ENCODE peak calls at places on chromosomes 1 and 21, in six cellular contexts. B is mesendoderm, M is neuronal stem cell, Y is H1, W is mesenchymal stem cell, N is IMR-90. U is an unnamed sample.
A peak's percentile ranks its signal among the peaks of the same experiment; 100 is the strongest.

GRCh38 chr1:172343246-172344099 is 77.0 kb upstream of the C1orf105 start:
- DNase-seq in M (no peak), N (peak; percentile 91), W (peak; percentile 88), B (no peak), Y (no peak), U (no peak)

GRCh38 chr1:92439291-92439690 is 47.4 kb downstream of the GFI1 start:
- DNase-seq in M (no peak), W (no peak), Y (no peak), N (no peak), B (no peak), U (no peak)

GRCh38 chr1:24970399-24970753 is 40.3 kb upstream of the RUNX3 start:
- DNase-seq in B (peak; percentile 66), W (peak; percentile 74), Y (peak; percentile 23), M (no peak), N (peak; percentile 75), U (no peak)

GRCh38 chr1:231626951-231627614 is 493 bp downstream of the DISC1 start:
- DNase-seq in M (peak; percentile 29), Y (no peak), N (peak; percentile 43), W (peak; percentile 83), B (peak; percentile 86), U (peak; percentile 30)

GRCh38 chr1:202150187-202150586 is 5.7 kb upstream of the ARL8A start:
- DNase-seq in Y (no peak), B (no peak), N (no peak), M (no peak), W (no peak), U (no peak)

GRCh38 chr1:115401676-115402075 is 63.6 kb upstream of the NGF start:
- DNase-seq in Y (no peak), M (no peak), B (no peak), N (no peak), W (no peak), U (no peak)

GRCh38 chr1:90114521-90115141 is 119.7 kb downstream of the ZNF326 start:
- DNase-seq in N (peak; percentile 49), M (peak; percentile 48), Y (no peak), B (peak; percentile 62), W (peak; percentile 50), U (no peak)

GRCh38 chr1:7539772-7540175 is 231.3 kb upstream of the VAMP3 start:
- DNase-seq in M (peak; percentile 46), Y (peak; percentile 79), B (peak; percentile 95), N (peak; percentile 40), W (no peak), U (peak; percentile 96)

GRCh38 chr1:30936541-30937171 is 28.1 kb upstream of the SDC3 start:
- DNase-seq in Y (no peak), N (no peak), M (no peak), W (no peak), B (no peak), U (no peak)

GRCh38 chr21:37257967-37258877 is 8.9 kb downstream of the VPS26C start:
- DNase-seq in N (peak; percentile 36), Y (no peak), M (peak; percentile 64), B (peak; percentile 85), W (peak; percentile 78), U (no peak)
- H2BK120ac ChIP-seq in N (peak overlapping the region; percentile 35), Y (no peak overlapping the region), M (peak overlapping the region; percentile 90), B (no peak overlapping the region), W (no peak overlapping the region), U (no peak overlapping the region)

DNA sequence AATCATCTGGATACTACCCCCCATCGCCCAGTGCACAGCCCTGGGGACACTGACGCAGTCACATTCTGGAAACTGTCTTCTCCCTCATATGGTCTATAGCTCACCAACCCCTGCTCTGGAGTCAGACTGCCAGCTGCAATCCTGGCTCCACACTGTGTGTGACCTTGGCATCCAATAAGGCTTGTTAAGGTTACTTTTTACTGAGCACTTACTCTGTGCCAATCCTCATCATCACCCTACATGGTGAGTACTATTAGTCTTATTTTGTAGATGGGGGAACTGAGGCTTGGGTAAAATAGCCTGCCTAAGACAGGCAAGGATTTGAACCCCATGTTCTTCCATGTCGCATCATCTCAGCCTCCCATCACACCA is 34.9 kb downstream of the AHDC1 start:
- DNase-seq in N (no peak), M (no peak), W (peak; percentile 53), Y (no peak), B (no peak), U (no peak)
- H3K4me3 ChIP-seq in N (no peak overlapping the region), M (no peak overlapping the region), W (no peak overlapping the region), Y (no peak overlapping the region), B (no peak overlapping the region), U (no peak overlapping the region)

GRCh38 chr1:244969355-244970235 is 105.3 kb upstream of the HNRNPU start:
- DNase-seq in B (peak; percentile 94), N (peak; percentile 82), Y (no peak), M (no peak), W (peak; percentile 98), U (peak; percentile 91)
- H3K23ac ChIP-seq in B (peak overlapping the region; percentile 56), N (peak overlapping the region; percentile 99), Y (peak overlapping the region; percentile 86), M (peak overlapping the region; percentile 87), W (no peak overlapping the region), U (no peak overlapping the region)

DNA sequence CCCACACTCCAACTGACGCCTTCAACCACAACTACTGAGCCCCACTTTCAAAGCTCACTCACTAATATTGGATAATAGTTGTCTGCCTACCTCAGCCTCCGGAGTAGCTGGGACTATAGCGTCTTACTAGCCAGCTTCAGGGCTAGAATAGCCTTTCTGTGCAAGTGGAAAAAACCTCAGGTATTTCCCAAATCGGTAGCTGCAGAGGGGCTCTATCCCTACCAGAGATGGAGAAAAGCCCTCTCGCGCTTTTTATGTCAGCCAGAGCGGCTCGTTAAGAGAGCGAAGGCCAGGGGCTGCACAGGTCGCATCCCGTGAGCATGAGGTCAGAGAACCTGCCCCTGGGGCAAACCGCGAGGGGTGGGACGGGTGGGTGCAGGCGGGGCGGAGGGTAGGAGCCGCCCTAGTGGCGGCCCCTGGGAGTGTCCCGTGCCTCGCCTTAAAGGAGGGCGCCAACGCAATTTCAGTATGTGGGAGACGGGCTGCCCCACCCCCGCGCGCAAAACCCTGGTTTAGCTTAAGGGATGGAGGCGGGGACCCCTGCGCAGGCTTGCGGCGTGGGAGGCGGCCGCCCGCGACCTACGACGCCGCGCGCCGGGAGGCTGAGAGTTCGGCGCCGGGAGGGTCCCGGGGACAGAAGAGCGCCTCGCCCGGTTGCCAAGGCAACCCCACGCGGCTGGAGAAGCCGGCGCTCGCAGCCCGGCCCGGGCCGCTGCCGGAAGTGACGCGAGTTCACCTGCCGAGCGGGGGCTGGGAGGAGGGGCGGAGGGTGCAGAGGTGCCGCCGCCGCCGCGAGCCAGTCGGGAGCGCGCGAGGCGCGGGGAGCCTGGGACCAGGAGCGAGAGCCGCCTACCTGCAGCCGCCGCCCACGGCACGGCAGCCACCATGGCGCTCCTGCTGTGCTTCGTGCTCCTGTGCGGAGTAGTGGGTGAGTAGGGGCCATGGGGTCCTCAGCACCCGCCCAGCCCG is at the start of gene CXADR:
- DNase-seq in N (no peak), Y (peak; percentile 59), M (peak; percentile 92), W (peak; percentile 33), B (peak; percentile 96), U (peak; percentile 13)
- H2BK120ac ChIP-seq in N (no peak within 1 kb of the TSS), Y (peak within 1 kb of the TSS; percentile 68), M (no peak within 1 kb of the TSS), W (no peak within 1 kb of the TSS), B (peak within 1 kb of the TSS; percentile 93), U (peak within 1 kb of the TSS; percentile 92)

GRCh38 chr1:65525297-65526048 is 105.0 kb downstream of the LEPR start:
- DNase-seq in W (peak; percentile 43), M (peak; percentile 26), N (no peak), B (no peak), Y (no peak), U (no peak)

GRCh38 chr1:65527672-65528071 is 107.2 kb downstream of the LEPR start:
- DNase-seq in N (no peak), M (no peak), B (no peak), W (peak; percentile 55), Y (no peak), U (peak; percentile 93)

GRCh38 chr1:65524931-65525296 is 104.4 kb downstream of the LEPR start:
- DNase-seq in B (no peak), Y (no peak), W (no peak), M (no peak), N (no peak), U (peak; percentile 70)

GRCh38 chr1:65527211-65527610 is 106.7 kb downstream of the LEPR start:
- DNase-seq in M (no peak), W (peak; percentile 73), Y (no peak), B (no peak), N (peak; percentile 41), U (no peak)

DNA sequence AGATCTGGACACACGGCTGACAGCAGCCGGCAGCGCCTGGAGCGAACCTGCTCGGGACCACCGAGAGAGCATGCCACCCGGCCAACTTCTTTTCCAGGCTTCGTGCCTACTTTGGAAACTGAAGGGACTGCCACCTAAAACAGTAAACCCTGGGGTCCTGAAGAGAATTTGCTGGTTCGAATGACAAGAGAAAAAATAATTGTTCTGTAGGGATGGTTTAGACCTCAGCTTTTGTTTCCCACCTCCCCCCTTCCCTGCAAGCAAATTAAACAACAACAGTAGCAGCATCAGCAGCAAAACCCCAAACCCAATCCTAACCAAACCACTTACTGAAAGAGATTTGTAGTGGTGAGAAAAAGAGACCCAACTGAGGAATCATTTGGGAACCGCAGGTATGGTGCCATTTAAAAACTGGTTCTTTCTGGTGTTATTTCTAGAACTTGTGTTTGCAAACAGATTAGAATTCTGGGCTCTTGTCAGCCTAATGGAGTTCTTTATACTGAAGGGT is 105.6 kb downstream of the LEPR start:
- DNase-seq in Y (no peak), B (no peak), N (no peak), W (no peak), M (no peak), U (no peak)
- H3K4me3 ChIP-seq in Y (peak overlapping the region; percentile 60), B (no peak overlapping the region), N (no peak overlapping the region), W (peak overlapping the region; percentile 70), M (peak overlapping the region; percentile 2), U (peak overlapping the region; percentile 56)

GRCh38 chr1:43805340-43805739 is 98.0 kb downstream of the ST3GAL3 start:
- DNase-seq in B (peak; percentile 56), N (no peak), W (no peak), Y (no peak), M (no peak), U (no peak)

GRCh38 chr1:43804569-43804968 is 97.2 kb downstream of the ST3GAL3 start:
- DNase-seq in N (no peak), M (no peak), B (no peak), Y (no peak), W (no peak), U (no peak)

GRCh38 chr1:43809097-43809673 is 101.8 kb downstream of the ST3GAL3 start:
- DNase-seq in W (no peak), M (no peak), N (no peak), B (no peak), Y (no peak), U (no peak)

GRCh38 chr1:43803646-43804045 is 96.3 kb downstream of the ST3GAL3 start:
- DNase-seq in N (peak; percentile 23), Y (no peak), W (peak; percentile 42), B (no peak), M (no peak), U (no peak)

DNA sequence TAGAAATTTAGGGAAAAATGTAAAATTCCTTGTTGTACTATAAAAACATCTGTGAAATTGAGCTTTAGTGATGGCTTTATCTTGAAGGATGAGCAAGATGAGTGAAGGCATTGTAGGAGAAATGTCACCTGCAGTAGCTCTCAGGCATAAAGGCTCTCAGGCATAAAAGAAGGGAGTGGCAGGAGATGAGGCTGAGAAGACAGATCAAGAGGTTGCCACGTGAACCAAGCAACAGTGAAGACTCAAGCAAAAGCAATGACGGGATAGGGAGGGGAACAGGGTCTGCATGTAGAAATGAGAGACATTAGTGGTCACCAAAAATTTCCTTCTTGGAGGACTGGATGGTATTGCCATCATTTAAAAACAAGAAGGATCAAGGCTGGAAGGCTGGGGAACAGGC is 98.8 kb downstream of the ST3GAL3 start:
- DNase-seq in B (no peak), N (no peak), M (no peak), W (no peak), Y (no peak), U (no peak)
- H3K23ac ChIP-seq in B (no peak overlapping the region), N (no peak overlapping the region), M (no peak overlapping the region), W (no peak overlapping the region), Y (no peak overlapping the region), U (no peak overlapping the region)

GRCh38 chr1:37399830-37400790 is 74.3 kb upstream of the ZC3H12A start:
- DNase-seq in N (no peak), W (no peak), M (no peak), B (no peak), Y (no peak), U (no peak)
- H2BK120ac ChIP-seq in N (no peak overlapping the region), W (no peak overlapping the region), M (no peak overlapping the region), B (no peak overlapping the region), Y (no peak overlapping the region), U (no peak overlapping the region)